ENCODE peak calls at places on chromosomes 4 and X, in six cellular contexts. I is breast epithelium; A is tibial nerve; W is activated effector memory CD4-positive, alpha-beta T cell treated with Interleukin-2 at 50 U/mL for 16 hours; V is EL; G is astrocyte of the cerebellum. O is an unnamed sample.

GRCh38 chr4:110508827-110509446 is 33.0 kb downstream of the ENPEP start:
- DNase-seq in I (no peak), A (no peak), W (no peak), V (peak; percentile 34), G (no peak), O (no peak)

GRCh38 chr4:41661447-41662076 is 87.0 kb downstream of the PHOX2B start:
- DNase-seq in I (peak; percentile 75), A (peak; percentile 51), W (no peak), V (peak; percentile 65), G (peak; percentile 53), O (peak; percentile 62)

GRCh38 chr4:145613546-145614234 is 5.5 kb upstream of the MMAA start:
- DNase-seq in I (no peak), A (no peak), W (no peak), V (no peak), G (no peak), O (no peak)

GRCh38 chr4:176885224-176885623 is 92.5 kb upstream of the VEGFC start:
- DNase-seq in I (no peak), A (no peak), W (no peak), V (peak; percentile 11), G (no peak), O (no peak)

GRCh38 chr4:152399246-152399645 is 136.6 kb downstream of the FBXW7 start:
- DNase-seq in I (no peak), A (no peak), W (no peak), V (no peak), G (no peak), O (no peak)

GRCh38 chr4:112802780-112803179 is 165.8 kb downstream of the LARP7 start:
- DNase-seq in I (no peak), A (no peak), W (no peak), V (no peak), G (no peak), O (no peak)

GRCh38 chr4:77994194-77994721 is 62.9 kb upstream of the FRAS1 start:
- DNase-seq in I (no peak), A (no peak), W (no peak), V (peak; percentile 48), G (peak; percentile 59), O (peak; percentile 47)

GRCh38 chrX:134692990-134693389 is 34.7 kb upstream of the PLAC1 start:
- DNase-seq in I (no peak), A (no peak), W (no peak), V (peak; percentile 79), G (no peak), O (no peak)

O was measured in AG08396.